ENCODE peak calls at places on chromosomes 11 and 22, in five cellular contexts. T is PC-3, H is HCT116, F is GM23248, M is MM.1S. N is an unnamed sample.

GRCh38 chr22:49997221-49997599 is 15.4 kb downstream of the IL17REL start:
- DNase-seq in M (no peak), F (no peak), H (no peak), T (no peak), N (no peak)

GRCh38 chr11:32334822-32335221 is 100.5 kb downstream of the WT1 start:
- DNase-seq in T (peak; percentile 22), M (no peak), F (peak; percentile 45), H (peak; percentile 55), N (no peak)

GRCh38 chr22:50269573-50270301 is 443 bp downstream of the MAPK11 start:
- DNase-seq in T (peak; percentile 27), H (no peak), M (no peak), F (peak; percentile 73), N (peak; percentile 90)

GRCh38 chr11:87421422-87421821 is 383.7 kb downstream of the TMEM135 start:
- DNase-seq in T (peak; percentile 97), M (peak; percentile 73), H (peak; percentile 68), F (peak; percentile 90), N (peak; percentile 56)

GRCh38 chr11:70916321-70916720 is 336.1 kb downstream of the SHANK2 start:
- DNase-seq in T (no peak), F (no peak), H (no peak), M (no peak), N (no peak)

GRCh38 chr11:12693485-12694181 is 19.4 kb downstream of the TEAD1 start:
- DNase-seq in T (peak; percentile 96), H (peak; percentile 96), M (no peak), F (peak; percentile 96), N (peak; percentile 34)

GRCh38 chr22:39623603-39624500 is 53.3 kb downstream of the CACNA1I start:
- DNase-seq in F (no peak), H (no peak), M (no peak), T (no peak), N (no peak)

GRCh38 chr11:111624602-111625001 is 22.4 kb downstream of the SIK2 start:
- DNase-seq in H (no peak), M (no peak), F (no peak), T (no peak), N (no peak)

GRCh38 chr11:75946531-75947530 is 131.8 kb downstream of the UVRAG start:
- DNase-seq in T (peak; percentile 76), M (peak; percentile 18), F (peak; percentile 9), H (peak; percentile 6), N (no peak)

GRCh38 chr11:65445101-65445603 is 22.6 kb downstream of the NEAT1 start:
- DNase-seq in M (no peak), F (peak; percentile 55), T (peak; percentile 15), H (no peak), N (no peak)

GRCh38 chr11:118749429-118749828 is 41.5 kb downstream of the DDX6 start:
- DNase-seq in M (no peak), H (no peak), F (no peak), T (no peak), N (no peak)

GRCh38 chr11:125233116-125233515 is 68.6 kb downstream of the PKNOX2 start:
- DNase-seq in M (no peak), F (no peak), T (no peak), H (no peak), N (no peak)

GRCh38 chr22:17106785-17107546 is 14.2 kb downstream of the TMEM121B start:
- DNase-seq in T (no peak), H (no peak), M (no peak), F (no peak), N (no peak)

GRCh38 chr22:40067639-40068038 is 72.9 kb downstream of the FAM83F start:
- DNase-seq in F (no peak), M (no peak), H (no peak), T (no peak), N (no peak)

GRCh38 chr22:49772692-49773091 is 55.0 kb downstream of the BRD1 start:
- DNase-seq in F (no peak), M (no peak), H (no peak), T (no peak), N (no peak)

GRCh38 chr11:33802414-33802950 is 28.2 kb upstream of the FBXO3 start:
- DNase-seq in H (peak; percentile 85), M (peak; percentile 46), F (peak; percentile 93), T (peak; percentile 91), N (peak; percentile 72)

GRCh38 chr11:64665381-64665780 is 57.6 kb downstream of the NRXN2 start:
- DNase-seq in T (peak; percentile 26), F (no peak), H (no peak), M (no peak), N (no peak)

GRCh38 chr22:39182478-39183030 is 30.1 kb upstream of the CBX7 start:
- DNase-seq in F (peak; percentile 16), H (no peak), M (no peak), T (no peak), N (no peak)

GRCh38 chr11:110434952-110435779 is 5.4 kb downstream of the FDX1 start:
- DNase-seq in T (peak; percentile 70), F (peak; percentile 40), M (peak; percentile 62), H (peak; percentile 24), N (no peak)

DNA sequence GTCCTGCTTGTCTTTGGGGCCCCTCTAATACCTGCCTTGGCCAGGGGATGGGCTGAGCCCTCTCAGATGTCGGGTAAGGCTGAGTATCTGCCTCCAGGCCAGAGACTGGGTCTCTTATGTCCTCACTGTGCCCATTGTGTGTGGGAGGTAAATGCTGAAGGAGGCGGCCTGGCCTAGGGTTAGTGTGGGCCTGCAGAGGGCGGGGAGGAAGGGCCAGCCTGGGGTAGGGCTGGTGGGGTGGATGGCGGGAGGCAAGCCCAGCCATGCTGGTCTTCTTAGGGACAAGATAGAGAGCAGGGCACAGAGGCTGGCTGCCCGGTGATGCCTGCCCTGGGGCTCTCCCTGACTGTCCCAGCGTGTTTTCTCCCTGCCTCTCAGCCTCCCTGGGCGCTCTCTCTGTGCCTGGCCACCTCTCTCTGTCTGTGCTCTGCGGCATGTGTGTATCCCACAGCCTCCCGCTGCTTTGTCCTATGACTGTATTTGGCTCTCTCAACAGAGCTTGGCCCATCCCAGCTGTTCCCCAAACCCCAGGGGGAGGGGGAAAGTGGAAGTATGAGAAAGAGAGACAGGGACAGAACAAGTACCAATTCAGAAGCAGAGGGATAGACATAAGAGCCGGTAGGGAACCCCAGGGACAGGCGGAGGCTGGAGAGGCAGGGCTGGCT is 57.0 kb downstream of the PDE2A start:
- DNase-seq in T (no peak), F (peak; percentile 48), M (no peak), H (no peak), N (peak; percentile 59)
- TF ChIP-seq EZH2phosphoT487 in T (no peak), F (no peak), M (no peak), H (no peak), N (no peak)

GRCh38 chr11:128839081-128839480 is 28.0 kb downstream of the KCNJ1 start:
- DNase-seq in F (no peak), H (no peak), T (no peak), M (no peak), N (no peak)

GRCh38 chr11:128843198-128843766 is 23.8 kb downstream of the KCNJ1 start:
- DNase-seq in H (no peak), M (no peak), F (no peak), T (no peak), N (no peak)

GRCh38 chr11:128840137-128840536 is 27.0 kb downstream of the KCNJ1 start:
- DNase-seq in F (no peak), M (no peak), T (no peak), H (no peak), N (no peak)

GRCh38 chr11:128840783-128841182 is 26.3 kb downstream of the KCNJ1 start:
- DNase-seq in F (no peak), H (no peak), M (no peak), T (no peak), N (no peak)

GRCh38 chr11:128841461-128842072 is 25.5 kb downstream of the KCNJ1 start:
- DNase-seq in F (no peak), M (peak; percentile 8), T (no peak), H (no peak), N (no peak)
- TF ChIP-seq EZH2phosphoT487 in F (no peak), M (no peak), T (no peak), H (no peak), N (no peak)

GRCh38 chr22:19238900-19239299 is 52.6 kb downstream of the CLTCL1 start:
- DNase-seq in H (no peak), M (no peak), F (no peak), T (no peak), N (no peak)
- TF ChIP-seq EZH2phosphoT487 in H (no peak), M (no peak), F (no peak), T (no peak), N (no peak)

GRCh38 chr11:18372187-18372586 is 22.2 kb upstream of the LDHA start:
- DNase-seq in F (no peak), H (no peak), M (no peak), T (no peak), N (no peak)
- TF ChIP-seq EZH2phosphoT487 in F (no peak), H (no peak), M (no peak), T (no peak), N (no peak)

DNA sequence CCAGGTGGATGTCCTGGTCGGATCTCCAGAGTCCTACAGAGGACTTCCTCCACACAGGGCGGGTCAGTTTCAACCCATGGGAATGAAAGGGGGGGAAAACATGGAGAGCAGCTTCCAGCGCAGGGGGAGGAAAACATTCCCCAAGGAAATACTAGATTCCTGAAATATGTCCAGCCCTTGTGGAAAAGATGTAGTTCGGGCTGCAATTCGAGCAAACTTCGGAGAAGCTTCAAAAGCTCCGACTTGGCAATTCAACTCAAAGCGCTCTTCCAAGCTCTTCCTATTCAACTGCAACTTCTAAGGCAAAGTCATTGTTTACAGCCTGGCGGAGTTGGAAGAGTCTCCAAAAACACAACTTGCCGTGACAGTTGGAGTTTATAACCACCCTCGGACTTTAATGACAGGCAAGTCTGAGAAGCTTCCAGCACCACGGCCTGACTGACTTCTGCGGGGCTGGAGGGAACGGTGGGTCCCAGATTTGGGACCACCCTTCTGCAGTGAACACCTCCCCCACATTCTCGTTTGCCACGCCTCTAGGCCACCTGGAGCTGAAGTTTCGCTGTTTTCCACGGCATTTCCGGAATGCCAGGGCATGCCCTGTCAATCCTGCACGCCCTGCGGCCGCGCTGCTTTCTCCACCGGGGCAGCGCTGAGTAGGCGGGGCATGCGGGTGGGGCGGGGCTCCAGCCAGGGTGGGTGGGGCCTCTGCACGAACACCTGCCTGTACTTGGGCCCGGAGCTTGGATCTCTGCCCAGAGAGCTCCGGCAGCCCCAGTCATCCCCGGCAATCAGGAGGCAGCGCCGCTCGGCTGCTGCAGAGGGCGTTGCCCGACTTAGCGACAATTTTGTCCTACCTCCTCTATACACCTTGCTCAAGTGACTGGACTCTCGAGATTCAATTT is 49.0 kb upstream of the BIRC3 start:
- DNase-seq in M (peak; percentile 92), H (peak; percentile 92), F (peak; percentile 73), T (peak; percentile 98), N (peak; percentile 80)
- TF ChIP-seq EZH2phosphoT487 in M (no peak), H (no peak), F (no peak), T (no peak), N (no peak)

GRCh38 chr22:41479671-41480396 is 10.9 kb downstream of the ACO2 start:
- DNase-seq in H (no peak), T (no peak), M (no peak), F (peak; percentile 78), N (no peak)

GRCh38 chr22:41481131-41481830 is 12.4 kb downstream of the ACO2 start:
- DNase-seq in F (peak; percentile 58), T (peak; percentile 46), M (no peak), H (no peak), N (no peak)

GRCh38 chr22:41481925-41482318 is 13.0 kb downstream of the ACO2 start:
- DNase-seq in F (no peak), T (no peak), H (no peak), M (no peak), N (no peak)

GRCh38 chr22:41480397-41480735 is 11.4 kb downstream of the ACO2 start:
- DNase-seq in T (no peak), M (no peak), H (no peak), F (peak; percentile 77), N (no peak)

GRCh38 chr22:41482319-41482935 is 13.5 kb downstream of the ACO2 start:
- DNase-seq in T (no peak), F (peak; percentile 40), H (no peak), M (no peak), N (no peak)
- TF ChIP-seq EZH2phosphoT487 in T (no peak), F (no peak), H (no peak), M (no peak), N (no peak)

N was measured in SK-N-SH.